ENCODE peak calls at places on chromosomes 13 and 19, in nine cellular contexts. N, F, T, B, P, W, E, Q and R are unnamed samples.

GRCh38 chr19:15303105-15303780 is 29.1 kb downstream of the BRD4 start:
- DNase-seq in E (peak; percentile 54), W (no peak), F (no peak), Q (peak; percentile 20), P (no peak), T (no peak), B (no peak), N (no peak), R (no peak)

GRCh38 chr19:51808333-51808986 is 13.5 kb downstream of the FPR3 start:
- DNase-seq in P (no peak), F (peak; percentile 90), B (no peak), T (no peak), N (no peak), E (peak; percentile 86), Q (no peak), W (no peak), R (no peak)

GRCh38 chr13:73984949-73985691 is 149.1 kb downstream of the KLF12 start:
- DNase-seq in N (no peak), B (no peak), F (peak; percentile 36), T (no peak), W (no peak), P (no peak), E (no peak), Q (peak; percentile 69), R (no peak)

GRCh38 chr13:22447132-22447886 is 733.5 kb upstream of the SGCG start:
- DNase-seq in N (no peak), E (no peak), B (no peak), T (no peak), W (no peak), P (no peak), F (no peak), Q (peak; percentile 38), R (no peak)

GRCh38 chr19:13043285-13043684 is 48.0 kb downstream of the NFIX start:
- DNase-seq in B (no peak), T (no peak), E (no peak), P (no peak), W (no peak), Q (peak; percentile 40), F (no peak), N (no peak), R (no peak)

GRCh38 chr19:35088514-35088913 is 27.1 kb upstream of the FXYD3 start:
- DNase-seq in F (peak; percentile 68), T (peak; percentile 90), P (no peak), B (no peak), N (peak; percentile 69), E (peak; percentile 78), W (no peak), Q (no peak), R (no peak)

GRCh38 chr19:870963-871401 is 11.5 kb downstream of the CFD start:
- DNase-seq in B (no peak), P (no peak), F (no peak), T (no peak), N (no peak), E (no peak), Q (peak; percentile 89), W (no peak), R (peak; percentile 85)

GRCh38 chr19:47157455-47158321 is 27.1 kb downstream of the SAE1 start:
- DNase-seq in P (peak; percentile 39), F (peak; percentile 86), W (no peak), N (peak; percentile 70), Q (peak; percentile 77), B (no peak), T (peak; percentile 43), E (peak; percentile 79), R (no peak)

GRCh38 chr13:113445791-113446487 is 7.3 kb downstream of the ADPRHL1 start:
- DNase-seq in F (no peak), T (no peak), E (peak; percentile 68), W (peak; percentile 36), N (no peak), B (peak; percentile 35), Q (peak; percentile 38), P (no peak), R (peak; percentile 8)

GRCh38 chr19:24141612-24142011 is 54.6 kb downstream of the ZNF254 start:
- DNase-seq in N (no peak), P (no peak), F (no peak), Q (no peak), T (no peak), B (no peak), E (no peak), W (no peak), R (no peak)

GRCh38 chr13:97254809-97255208 is 32.7 kb downstream of the MBNL2 start:
- DNase-seq in E (peak; percentile 72), P (no peak), B (no peak), N (no peak), W (no peak), Q (no peak), F (no peak), T (peak; percentile 91), R (no peak)

GRCh38 chr13:24141333-24141910 is 19.1 kb upstream of the SPATA13 start:
- DNase-seq in T (no peak), P (no peak), Q (no peak), N (no peak), B (no peak), W (no peak), F (no peak), E (no peak), R (no peak)

GRCh38 chr13:46119883-46120614 is 15.2 kb upstream of the CPB2 start:
- DNase-seq in W (no peak), B (no peak), F (peak; percentile 74), Q (peak; percentile 42), N (peak; percentile 65), T (peak; percentile 60), P (no peak), E (peak; percentile 72), R (peak; percentile 26)

GRCh38 chr13:72199640-72200039 is 332.6 kb upstream of the DACH1 start:
- DNase-seq in P (no peak), Q (no peak), B (no peak), E (no peak), W (no peak), T (no peak), N (no peak), F (no peak), R (no peak)

GRCh38 chr19:45103200-45103624 is 10.2 kb downstream of the PPP1R37 start:
- DNase-seq in F (peak; percentile 23), T (no peak), N (no peak), B (no peak), Q (no peak), P (no peak), W (peak; percentile 67), E (peak; percentile 63), R (peak; percentile 64)

DNA sequence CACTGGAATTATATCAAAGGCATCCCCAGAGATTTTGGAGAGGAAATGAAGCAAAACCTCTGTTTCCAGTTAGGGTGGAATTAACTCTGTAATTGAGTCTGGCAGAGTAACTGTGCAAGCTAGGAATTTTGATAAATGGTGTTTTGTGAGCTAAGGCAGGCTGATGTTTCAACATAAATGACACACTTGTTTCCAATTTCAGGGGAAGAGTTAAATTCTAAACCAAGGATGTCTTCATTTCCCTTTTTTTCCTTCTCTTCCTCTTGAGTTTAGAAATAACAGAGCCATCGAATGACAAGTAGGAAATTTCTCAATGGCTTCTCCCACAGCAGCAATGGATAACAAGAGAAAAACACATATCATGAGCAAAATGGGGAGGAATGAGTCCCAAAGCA is 131.2 kb downstream of the IRS2 start:
- DNase-seq in P (no peak), F (peak; percentile 74), B (no peak), E (no peak), W (no peak), Q (no peak), T (no peak), N (no peak), R (no peak)
- H3K4me3 ChIP-seq in P (no peak overlapping the region), F (no peak overlapping the region), B (no peak overlapping the region), E (no peak overlapping the region), W (no peak overlapping the region), Q (no peak overlapping the region), T (no peak overlapping the region), N (no peak overlapping the region), R (peak overlapping the region; percentile 17)

DNA sequence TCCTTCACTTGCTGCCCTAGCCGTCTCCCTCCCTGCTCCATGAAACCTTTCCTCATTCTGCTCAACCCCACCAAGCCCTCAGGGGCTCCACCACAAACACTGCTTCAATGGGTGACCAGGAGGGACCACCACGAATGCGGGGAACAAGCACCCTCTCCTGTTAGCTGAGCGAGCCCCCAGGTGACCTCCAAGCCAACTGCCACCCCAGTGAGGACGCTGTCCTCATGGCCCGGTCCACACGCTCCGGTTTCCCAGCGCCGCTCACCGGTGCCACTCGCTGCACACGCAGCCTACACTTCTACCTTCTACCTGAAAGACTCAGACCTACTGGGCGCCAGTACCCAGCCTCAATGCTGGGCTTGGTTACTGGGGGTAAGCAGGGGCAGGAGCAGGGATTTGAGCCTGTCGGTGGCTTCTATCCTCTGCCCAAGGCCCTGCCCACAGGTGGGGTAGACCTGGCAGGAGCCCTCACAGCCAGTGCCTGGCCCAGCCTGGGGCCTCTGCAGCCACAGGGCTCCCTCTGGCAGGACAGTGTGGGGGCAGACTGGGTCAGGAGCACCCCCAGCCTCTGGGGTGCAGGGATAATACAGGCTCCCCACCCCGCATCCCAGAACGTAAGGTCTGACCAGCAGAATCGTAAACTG is 704 bp upstream of the TMEM86B start:
- DNase-seq in B (no peak), T (no peak), W (peak; percentile 20), P (no peak), Q (no peak), E (no peak), N (no peak), F (no peak), R (no peak)
- H3K4me3 ChIP-seq in B (no peak overlapping the region), T (no peak overlapping the region), W (no peak overlapping the region), P (no peak overlapping the region), Q (no peak overlapping the region), E (no peak overlapping the region), N (no peak overlapping the region), F (no peak overlapping the region), R (no peak overlapping the region)

DNA sequence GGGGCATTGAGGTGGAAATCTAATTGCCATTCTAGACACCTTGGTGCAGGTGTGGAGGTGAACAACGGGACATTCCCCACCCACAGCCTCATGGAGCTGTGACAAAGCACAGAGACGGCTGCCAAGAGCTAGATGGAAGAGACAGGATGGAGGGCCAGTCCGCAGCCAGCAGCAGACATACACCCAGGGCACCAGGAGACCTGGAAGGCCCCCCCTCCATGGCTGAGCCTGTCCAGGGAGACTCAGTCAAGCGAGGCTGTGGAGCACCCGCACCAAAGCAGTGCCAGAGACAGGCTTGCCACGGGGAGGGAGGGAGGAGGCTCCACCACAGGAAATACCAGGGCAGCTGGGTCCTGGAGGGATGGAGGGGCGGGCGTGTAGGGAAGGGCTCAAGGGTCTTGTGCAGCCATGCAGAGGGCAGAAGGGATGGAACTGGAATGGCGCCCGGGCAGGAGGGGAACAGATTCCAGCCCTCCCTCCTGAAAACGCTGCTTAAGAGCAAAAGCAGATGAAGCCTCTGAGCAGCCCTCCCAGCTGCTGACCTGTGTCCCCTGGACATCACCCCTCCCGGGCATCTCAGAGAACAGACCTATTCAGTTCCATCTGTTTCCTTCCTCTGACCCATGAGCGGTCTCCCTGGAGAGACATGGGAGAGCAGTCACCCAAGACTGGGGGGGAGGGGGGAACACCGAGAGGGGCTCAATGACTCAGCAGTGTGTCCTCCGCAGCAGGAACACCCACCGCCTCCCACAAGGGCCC is 14.4 kb downstream of the EPS15L1 start:
- DNase-seq in E (peak; percentile 67), W (peak; percentile 65), P (peak; percentile 32), Q (peak; percentile 74), T (peak; percentile 35), B (no peak), F (peak; percentile 53), N (no peak), R (peak; percentile 89)
- H3K4me3 ChIP-seq in E (peak overlapping the region; percentile 14), W (no peak overlapping the region), P (peak overlapping the region; percentile 29), Q (no peak overlapping the region), T (no peak overlapping the region), B (peak overlapping the region; percentile 6), F (peak overlapping the region; percentile 17), N (peak overlapping the region; percentile 12), R (peak overlapping the region; percentile 54)

DNA sequence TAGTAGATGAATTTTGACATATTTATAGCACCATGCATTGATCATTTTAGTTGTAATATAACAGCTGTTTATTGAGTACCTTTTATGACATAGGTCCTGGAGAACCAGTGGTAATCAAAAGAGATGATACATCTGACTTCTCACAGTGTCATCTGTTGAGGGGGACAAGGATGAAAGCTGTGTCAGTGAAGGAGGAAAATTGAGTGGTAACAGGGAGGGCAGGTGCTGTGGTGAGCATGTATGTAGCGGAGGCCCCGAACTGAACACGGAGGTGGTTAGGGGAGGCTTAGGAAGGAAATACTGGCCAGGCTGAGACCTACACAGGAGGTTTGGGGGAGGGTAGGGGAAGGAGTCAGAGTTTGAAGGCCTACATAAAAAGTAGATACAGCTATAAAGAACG is 199.7 kb downstream of the GGACT start:
- DNase-seq in E (no peak), W (no peak), F (no peak), B (no peak), T (no peak), N (no peak), Q (no peak), P (no peak), R (no peak)
- H3K4me3 ChIP-seq in E (no peak overlapping the region), W (no peak overlapping the region), F (no peak overlapping the region), B (no peak overlapping the region), T (no peak overlapping the region), N (no peak overlapping the region), Q (no peak overlapping the region), P (no peak overlapping the region), R (no peak overlapping the region)